ENCODE peak calls at places on chromosomes 5 and 9, in seven cellular contexts. G, V, O, H, W, X and P are unnamed samples.
A peak's percentile ranks its signal among the peaks of the same experiment; 100 is the strongest.

GRCh38 chr9:135974220-135974573 is 13.0 kb upstream of the UBAC1 start:
- DNase-seq in G (no peak), V (no peak), O (no peak), H (no peak), W (no peak), X (no peak), P (no peak)

GRCh38 chr5:18195910-18196309 is 561.6 kb downstream of the TAF11L14 start:
- DNase-seq in G (no peak), V (no peak), O (no peak), H (peak; percentile 66), W (no peak), X (no peak), P (no peak)

GRCh38 chr9:120510816-120511215 is 69.2 kb downstream of the CDK5RAP2 start:
- DNase-seq in G (no peak), V (no peak), O (no peak), H (no peak), W (no peak), X (no peak), P (no peak)

GRCh38 chr5:133870661-133871060 is 97.8 kb downstream of the C5orf15 start:
- DNase-seq in G (no peak), V (no peak), O (no peak), H (peak; percentile 39), W (peak; percentile 93), X (no peak), P (peak; percentile 44)

GRCh38 chr9:126146254-126147145 is 180.1 kb upstream of the MVB12B start:
- DNase-seq in G (peak; percentile 66), V (no peak), O (no peak), H (peak; percentile 41), W (no peak), X (peak; percentile 94), P (peak; percentile 45)

GRCh38 chr9:20408513-20408912 is 213.8 kb downstream of the MLLT3 start:
- DNase-seq in G (no peak), V (no peak), O (no peak), H (no peak), W (no peak), X (peak; percentile 13), P (no peak)

GRCh38 chr5:146877783-146878470 is 630 bp downstream of the PPP2R2B start:
- DNase-seq in G (no peak), V (peak; percentile 62), O (no peak), H (no peak), W (no peak), X (peak; percentile 83), P (peak; percentile 49)

GRCh38 chr9:13296972-13297371 is 17.5 kb upstream of the MPDZ start:
- DNase-seq in G (no peak), V (no peak), O (no peak), H (no peak), W (no peak), X (no peak), P (no peak)

GRCh38 chr9:4654538-4654937 is 7.6 kb upstream of the PLPP6 start:
- DNase-seq in G (no peak), V (peak; percentile 58), O (no peak), H (no peak), W (no peak), X (no peak), P (no peak)

GRCh38 chr5:10849278-10849677 is 88.2 kb upstream of the DAP start:
- DNase-seq in G (no peak), V (no peak), O (no peak), H (no peak), W (peak; percentile 6), X (no peak), P (no peak)

GRCh38 chr9:88814521-88815101 is 176.7 kb upstream of the S1PR3 start:
- DNase-seq in G (no peak), V (peak; percentile 74), O (peak; percentile 44), H (no peak), W (peak; percentile 92), X (no peak), P (peak; percentile 33)

GRCh38 chr9:120720404-120720803 is 6.1 kb upstream of the MEGF9 start:
- DNase-seq in G (no peak), V (no peak), O (no peak), H (no peak), W (no peak), X (no peak), P (no peak)

GRCh38 chr9:16627967-16628366 is 242.5 kb downstream of the BNC2 start:
- DNase-seq in G (no peak), V (no peak), O (no peak), H (no peak), W (peak; percentile 100), X (no peak), P (no peak)

GRCh38 chr5:72456391-72457060 is 50.7 kb downstream of the ZNF366 start:
- DNase-seq in G (no peak), V (no peak), O (no peak), H (no peak), W (no peak), X (no peak), P (no peak)

GRCh38 chr5:141477169-141477568 is 1.4 kb downstream of the PCDHGC3 start:
- DNase-seq in G (no peak), V (no peak), O (no peak), H (no peak), W (no peak), X (no peak), P (no peak)
- H3K4me3 ChIP-seq in G (no peak overlapping the region), V (peak overlapping the region; percentile 63), O (peak overlapping the region; percentile 77), H (no peak overlapping the region), W (peak overlapping the region; percentile 93), X (no peak overlapping the region), P (peak overlapping the region; percentile 95)

GRCh38 chr9:121734465-121734864 is 83.0 kb downstream of the DAB2IP start:
- DNase-seq in G (no peak), V (no peak), O (no peak), H (no peak), W (no peak), X (no peak), P (no peak)

GRCh38 chr9:121736147-121736721 is 84.8 kb downstream of the DAB2IP start:
- DNase-seq in G (no peak), V (peak; percentile 90), O (no peak), H (no peak), W (no peak), X (peak; percentile 99), P (no peak)

GRCh38 chr9:121735792-121736130 is 84.3 kb downstream of the DAB2IP start:
- DNase-seq in G (no peak), V (no peak), O (no peak), H (no peak), W (no peak), X (no peak), P (no peak)

GRCh38 chr9:121736964-121737462 is 85.6 kb downstream of the DAB2IP start:
- DNase-seq in G (no peak), V (no peak), O (no peak), H (peak; percentile 14), W (no peak), X (peak; percentile 93), P (no peak)

DNA sequence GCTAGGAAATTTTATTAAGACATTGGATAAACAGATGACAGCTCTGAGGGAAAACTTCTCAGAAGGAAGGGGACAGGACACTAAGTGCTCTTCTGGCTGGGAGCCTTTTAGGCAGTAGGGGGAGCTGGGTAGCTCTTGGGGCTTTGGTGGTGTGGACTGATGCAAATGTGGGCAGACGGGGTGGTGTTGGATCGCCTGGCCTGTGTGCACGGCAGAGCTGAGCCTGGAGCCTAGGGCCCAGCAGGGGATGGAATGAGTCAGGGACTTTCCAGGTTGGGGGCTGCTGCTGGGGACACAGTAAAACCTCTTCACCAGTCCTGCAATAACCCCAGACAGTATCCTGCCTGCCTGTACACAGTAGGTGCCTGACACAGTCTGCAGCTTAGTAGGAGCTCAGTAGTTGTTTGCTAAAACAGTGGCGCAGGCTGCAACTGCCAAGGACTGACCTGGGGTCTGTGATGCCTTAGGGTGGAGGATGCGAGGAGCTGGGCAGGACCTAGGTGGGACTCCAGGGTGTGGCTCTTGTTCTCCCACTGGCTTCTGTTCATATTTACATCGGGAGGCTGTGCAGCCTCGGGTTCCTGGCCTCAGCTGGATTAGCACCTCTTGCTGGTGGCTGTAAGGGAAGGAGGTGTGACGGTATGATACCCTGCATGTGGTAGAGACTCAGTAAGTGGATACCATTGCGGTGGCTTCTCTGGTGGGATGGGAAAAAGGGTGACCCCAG is 83.8 kb downstream of the DAB2IP start:
- DNase-seq in G (peak; percentile 52), V (no peak), O (no peak), H (peak; percentile 11), W (peak; percentile 56), X (peak; percentile 91), P (peak; percentile 41)
- H3K4me3 ChIP-seq in G (no peak overlapping the region), V (peak overlapping the region; percentile 60), O (peak overlapping the region; percentile 45), H (no peak overlapping the region), W (no peak overlapping the region), X (no peak overlapping the region), P (no peak overlapping the region)

DNA sequence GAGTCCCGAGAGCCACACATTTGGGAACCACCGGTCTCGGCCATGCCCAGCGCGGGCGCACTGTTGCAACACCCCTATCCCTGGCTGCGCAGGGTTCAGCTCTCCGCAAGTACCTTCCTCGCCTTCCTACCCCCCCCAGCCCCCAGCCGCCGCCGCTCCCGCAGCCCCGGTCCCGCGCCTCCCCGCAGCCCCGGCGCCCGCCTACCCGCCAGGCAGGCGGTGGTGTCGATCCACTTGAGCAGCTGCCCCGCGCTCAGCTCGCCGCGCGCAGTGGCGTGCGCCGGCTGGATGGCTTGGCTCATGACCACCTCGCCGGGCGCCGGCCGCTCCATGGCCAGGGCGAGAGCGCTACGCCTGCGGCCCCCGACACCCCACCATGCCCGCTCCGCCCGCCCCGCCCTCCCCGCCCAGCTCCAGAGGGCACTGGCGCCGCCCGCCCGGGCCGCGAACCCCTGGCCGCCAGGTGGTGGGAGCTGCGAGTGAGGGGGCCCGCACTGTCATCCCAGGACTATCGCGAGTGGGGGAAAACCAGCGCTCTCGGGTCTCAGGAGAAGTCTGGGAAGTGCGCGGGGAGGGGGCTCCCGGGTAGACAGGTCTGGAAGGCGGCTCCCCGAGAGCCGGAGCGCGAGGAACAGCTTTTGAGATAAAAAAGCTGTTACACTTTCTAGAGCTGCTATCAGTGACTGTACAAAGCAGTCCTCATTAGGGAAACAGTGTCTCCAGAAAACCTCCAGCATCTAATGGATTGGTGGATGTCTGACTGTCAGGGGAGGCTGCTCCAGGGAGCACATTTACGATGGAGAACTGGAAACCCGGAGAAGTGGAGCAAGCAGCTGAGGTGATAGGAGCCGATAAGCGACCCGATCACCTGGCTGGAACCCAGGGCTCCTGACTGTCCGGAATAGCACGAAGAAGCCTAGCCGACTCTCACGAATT is at the start of gene ACOT12:
- DNase-seq in G (peak; percentile 18), V (no peak), O (no peak), H (no peak), W (peak; percentile 17), X (peak; percentile 82), P (peak; percentile 32)
- H3K4me3 ChIP-seq in G (peak within 1 kb of the TSS; percentile 83), V (peak within 1 kb of the TSS; percentile 44), O (peak within 1 kb of the TSS; percentile 45), H (peak within 1 kb of the TSS; percentile 55), W (peak within 1 kb of the TSS; percentile 42), X (peak within 1 kb of the TSS; percentile 57), P (peak within 1 kb of the TSS; percentile 45)

DNA sequence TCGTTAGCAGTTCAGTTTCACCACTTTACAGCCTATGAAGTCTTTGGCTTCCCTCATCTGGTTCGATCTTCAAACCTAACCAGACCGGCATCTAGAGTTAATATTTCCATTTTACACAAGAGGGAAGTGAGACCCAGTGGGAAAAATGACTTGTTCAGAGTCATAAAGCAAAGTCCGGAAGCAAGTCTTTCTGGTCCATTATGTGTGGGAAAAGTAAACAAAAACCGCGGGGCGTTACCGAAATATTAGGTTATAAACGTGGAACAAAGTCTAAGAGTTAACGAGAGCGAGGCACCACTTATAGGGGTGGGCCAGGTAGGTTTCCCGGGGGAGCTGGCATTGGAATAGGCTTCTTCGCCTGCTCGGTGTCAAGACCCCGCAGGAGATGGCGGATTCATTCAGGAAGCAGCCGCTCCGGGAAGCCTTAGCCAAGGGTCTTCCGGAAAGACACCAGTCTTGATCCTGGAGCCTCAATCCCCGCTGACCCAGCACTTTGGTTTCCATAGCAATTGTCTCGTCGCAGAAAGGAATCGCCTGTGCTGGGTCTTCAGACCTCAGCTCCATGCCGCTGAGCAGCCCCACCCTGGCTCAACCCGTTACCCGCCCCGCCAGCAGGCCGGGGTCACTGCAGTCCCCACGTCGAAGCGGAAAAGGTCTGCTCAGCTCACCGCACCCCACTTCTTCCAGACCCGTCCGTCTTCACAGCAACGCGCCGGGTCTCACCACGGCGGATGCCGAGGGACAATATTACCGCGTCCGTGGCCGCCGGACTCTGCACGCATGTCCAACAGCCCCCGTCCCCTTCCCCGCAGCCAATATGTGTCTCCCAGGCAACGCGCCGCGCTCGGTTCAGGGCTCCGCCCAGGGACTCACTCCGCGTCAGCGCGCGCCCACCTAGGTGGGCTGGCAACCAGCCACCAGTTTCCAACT is at the start of gene C5orf52:
- DNase-seq in G (no peak), V (peak; percentile 70), O (no peak), H (peak; percentile 96), W (peak; percentile 40), X (peak; percentile 33), P (no peak)
- H3K4me3 ChIP-seq in G (peak within 1 kb of the TSS; percentile 63), V (peak within 1 kb of the TSS; percentile 68), O (peak within 1 kb of the TSS; percentile 66), H (peak within 1 kb of the TSS; percentile 64), W (peak within 1 kb of the TSS; percentile 81), X (peak within 1 kb of the TSS; percentile 43), P (peak within 1 kb of the TSS; percentile 28)